ENCODE peak calls at places on chromosomes 13 and 19, in nine cellular contexts. L is DND-41; J is CD8-positive, alpha-beta T cell; P is Panc1; F is gastrocnemius medialis; E is left lung; W is pancreas; T is lower lobe of right lung; U is naive thymus-derived CD4-positive, alpha-beta T cell. Z is an unnamed sample. For H3K36me3, the result is how much of the 10 kb centered on the place peaks cover.

GRCh38 chr13:97904059-97904458 is 49.4 kb upstream of the IPO5 start:
- ATAC-seq in L (no peak), J (no peak), P (no peak), F (no peak), E (no peak), W (no peak), T (no peak), U (no peak), Z (no peak)

GRCh38 chr19:47021536-47022139 is 2.0 kb downstream of the NPAS1 start:
- ATAC-seq in L (no peak), J (no peak), P (peak), F (no peak), E (peak), W (peak), T (no peak), U (no peak), Z (no peak)

GRCh38 chr13:111201304-111201940 is 86.3 kb downstream of the ARHGEF7 start:
- ATAC-seq in L (peak), J (no peak), P (no peak), F (no peak), E (no peak), W (no peak), T (no peak), U (peak), Z (no peak)

GRCh38 chr13:43758834-43759233 is 27.9 kb downstream of the ENOX1 start:
- ATAC-seq in L (no peak), J (no peak), P (no peak), F (no peak), E (no peak), W (no peak), T (no peak), U (no peak), Z (no peak)

GRCh38 chr13:40148742-40149141 is 493.3 kb downstream of the COG6 start:
- ATAC-seq in L (no peak), J (no peak), P (no peak), F (no peak), E (no peak), W (no peak), T (no peak), U (no peak), Z (no peak)

GRCh38 chr19:30719189-30719990 is 347.2 kb downstream of the ZNF536 start:
- ATAC-seq in L (no peak), J (no peak), P (peak), F (peak), E (peak), W (peak), T (peak), U (no peak), Z (peak)

GRCh38 chr19:7215176-7215575 is 79.0 kb downstream of the INSR start:
- ATAC-seq in L (no peak), J (no peak), P (no peak), F (peak), E (no peak), W (no peak), T (no peak), U (no peak), Z (no peak)

GRCh38 chr19:13505164-13505695 is 1.0 kb downstream of the CACNA1A start:
- ATAC-seq in L (no peak), J (no peak), P (no peak), F (no peak), E (no peak), W (no peak), T (no peak), U (no peak), Z (no peak)

GRCh38 chr19:54013866-54014265 is 22.4 kb downstream of the CACNG6 start:
- ATAC-seq in L (no peak), J (no peak), P (peak), F (no peak), E (no peak), W (no peak), T (no peak), U (no peak), Z (no peak)

GRCh38 chr13:113014752-113015745 is 46.0 kb downstream of the MCF2L start:
- ATAC-seq in L (no peak), J (no peak), P (no peak), F (no peak), E (no peak), W (no peak), T (no peak), U (no peak), Z (no peak)

GRCh38 chr13:20045946-20046548 is 87.5 kb downstream of the ZMYM2 start:
- ATAC-seq in L (no peak), J (no peak), P (no peak), F (no peak), E (no peak), W (no peak), T (no peak), U (no peak), Z (no peak)

GRCh38 chr13:76289558-76289957 is 596.6 kb downstream of the KCTD12 start:
- ATAC-seq in L (no peak), J (no peak), P (no peak), F (no peak), E (no peak), W (no peak), T (no peak), U (no peak), Z (no peak)

GRCh38 chr13:29883941-29884518 is 33.6 kb upstream of the UBL3 start:
- ATAC-seq in L (no peak), J (no peak), P (no peak), F (no peak), E (no peak), W (no peak), T (no peak), U (no peak), Z (no peak)

GRCh38 chr13:114131581-114132418 is 623 bp downstream of the RASA3 start:
- ATAC-seq in L (peak), J (peak), P (peak), F (peak), E (peak), W (peak), T (peak), U (no peak), Z (peak)

GRCh38 chr13:101474419-101474957 is 22.0 kb downstream of the ITGBL1 start:
- ATAC-seq in L (no peak), J (no peak), P (peak), F (no peak), E (peak), W (no peak), T (peak), U (no peak), Z (no peak)

GRCh38 chr13:33728271-33729037 is 89.5 kb upstream of the RFC3 start:
- ATAC-seq in L (no peak), J (no peak), P (no peak), F (no peak), E (peak), W (peak), T (no peak), U (no peak), Z (peak)

GRCh38 chr19:48509467-48510194 is 2.0 kb downstream of the LMTK3 start:
- ATAC-seq in L (no peak), J (no peak), P (no peak), F (no peak), E (no peak), W (no peak), T (no peak), U (no peak), Z (no peak)

GRCh38 chr19:8489591-8490394 is 12.6 kb downstream of the PRAM1 start:
- ATAC-seq in L (no peak), J (no peak), P (peak), F (no peak), E (peak), W (peak), T (peak), U (no peak), Z (no peak)

GRCh38 chr13:25345555-25345954 is 26.2 kb upstream of the ATP8A2 start:
- ATAC-seq in L (no peak), J (no peak), P (no peak), F (no peak), E (no peak), W (no peak), T (no peak), U (no peak), Z (no peak)

GRCh38 chr19:45781282-45782161 is 768 bp downstream of the DMPK start:
- ATAC-seq in L (peak), J (no peak), P (peak), F (peak), E (peak), W (peak), T (no peak), U (no peak), Z (no peak)

GRCh38 chr13:21043898-21044297 is 17.5 kb downstream of the LATS2 start:
- ATAC-seq in L (no peak), J (no peak), P (no peak), F (peak), E (peak), W (peak), T (no peak), U (no peak), Z (peak)

GRCh38 chr13:43031881-43032280 is 8.5 kb downstream of the DNAJC15 start:
- ATAC-seq in L (no peak), J (no peak), P (no peak), F (no peak), E (no peak), W (no peak), T (peak), U (no peak), Z (no peak)

GRCh38 chr13:43431279-43431678 is 355.5 kb downstream of the ENOX1 start:
- ATAC-seq in L (no peak), J (no peak), P (no peak), F (peak), E (no peak), W (peak), T (no peak), U (no peak), Z (no peak)

GRCh38 chr13:32254916-32255743 is 60.0 kb downstream of the ZAR1L start:
- ATAC-seq in L (no peak), J (no peak), P (no peak), F (no peak), E (peak), W (no peak), T (peak), U (no peak), Z (no peak)

GRCh38 chr13:45838171-45838745 is 13.3 kb downstream of the SIAH3 start:
- ATAC-seq in L (no peak), J (no peak), P (no peak), F (no peak), E (no peak), W (no peak), T (peak), U (no peak), Z (no peak)

GRCh38 chr19:13012690-13013608 is 17.7 kb downstream of the NFIX start:
- ATAC-seq in L (no peak), J (peak), P (peak), F (peak), E (peak), W (peak), T (no peak), U (peak), Z (peak)

GRCh38 chr13:23715762-23716235 is 145.6 kb downstream of the TNFRSF19 start:
- ATAC-seq in L (peak), J (no peak), P (no peak), F (no peak), E (peak), W (peak), T (peak), U (no peak), Z (no peak)

GRCh38 chr13:33849211-33849610 is 31.3 kb downstream of the RFC3 start:
- ATAC-seq in L (no peak), J (no peak), P (no peak), F (no peak), E (no peak), W (no peak), T (no peak), U (no peak), Z (no peak)

GRCh38 chr13:49240017-49240416 is 7.7 kb upstream of the CDADC1 start:
- ATAC-seq in L (peak), J (peak), P (peak), F (peak), E (peak), W (peak), T (peak), U (peak), Z (no peak)

GRCh38 chr19:54339646-54340358 is 840 bp upstream of the LILRA4 start:
- ATAC-seq in L (no peak), J (no peak), P (no peak), F (no peak), E (peak), W (no peak), T (peak), U (peak), Z (no peak)

GRCh38 chr13:77810430-77810829 is 108.2 kb downstream of the EDNRB start:
- ATAC-seq in L (peak), J (no peak), P (no peak), F (no peak), E (peak), W (peak), T (peak), U (peak), Z (no peak)

GRCh38 chr19:30144242-30144758 is 202.3 kb downstream of the URI1 start:
- ATAC-seq in L (no peak), J (no peak), P (no peak), F (no peak), E (no peak), W (no peak), T (no peak), U (no peak), Z (no peak)

GRCh38 chr13:60327551-60327950 is 69.5 kb upstream of the TDRD3 start:
- ATAC-seq in L (no peak), J (no peak), P (no peak), F (no peak), E (peak), W (peak), T (no peak), U (no peak), Z (no peak)

GRCh38 chr19:743168-743687 is 7.7 kb upstream of the MISP start:
- ATAC-seq in L (no peak), J (no peak), P (no peak), F (no peak), E (peak), W (peak), T (peak), U (no peak), Z (no peak)

GRCh38 chr13:85737952-85738351 is 61.3 kb downstream of the SLITRK6 start:
- ATAC-seq in L (no peak), J (no peak), P (no peak), F (no peak), E (no peak), W (no peak), T (no peak), U (no peak), Z (no peak)

GRCh38 chr13:30148171-30148754 is 159.1 kb downstream of the KATNAL1 start:
- ATAC-seq in L (peak), J (peak), P (no peak), F (no peak), E (peak), W (no peak), T (peak), U (peak), Z (no peak)

GRCh38 chr19:34370983-34371382 is 6.0 kb downstream of the GPI start:
- ATAC-seq in L (no peak), J (no peak), P (peak), F (peak), E (no peak), W (peak), T (no peak), U (no peak), Z (no peak)

GRCh38 chr19:34368338-34368737 is 3.3 kb downstream of the GPI start:
- ATAC-seq in L (no peak), J (no peak), P (no peak), F (no peak), E (no peak), W (no peak), T (no peak), U (no peak), Z (no peak)

GRCh38 chr19:34366670-34367423 is 1.9 kb downstream of the GPI start:
- ATAC-seq in L (no peak), J (no peak), P (no peak), F (no peak), E (peak), W (no peak), T (no peak), U (peak), Z (no peak)

GRCh38 chr19:34367424-34367957 is 2.5 kb downstream of the GPI start:
- ATAC-seq in L (no peak), J (no peak), P (no peak), F (peak), E (no peak), W (no peak), T (no peak), U (no peak), Z (no peak)

GRCh38 chr19:34370117-34370516 is 5.1 kb downstream of the GPI start:
- ATAC-seq in L (no peak), J (no peak), P (no peak), F (no peak), E (no peak), W (no peak), T (no peak), U (no peak), Z (no peak)
- H3K36me3 ChIP-seq in L (half or more), J (under half), P (under half), F (under half), E (half or more), W (under half), T (half or more), U (under half), Z (half or more)

GRCh38 chr19:35436477-35437141 is 11.4 kb upstream of the FFAR2 start:
- ATAC-seq in L (no peak), J (peak), P (peak), F (no peak), E (peak), W (peak), T (peak), U (peak), Z (peak)

GRCh38 chr19:35438527-35438926 is 9.5 kb upstream of the FFAR2 start:
- ATAC-seq in L (no peak), J (no peak), P (no peak), F (no peak), E (no peak), W (peak), T (no peak), U (no peak), Z (no peak)

GRCh38 chr19:35439921-35440320 is 8.1 kb upstream of the FFAR2 start:
- ATAC-seq in L (no peak), J (no peak), P (no peak), F (no peak), E (no peak), W (no peak), T (no peak), U (no peak), Z (no peak)

GRCh38 chr19:35433448-35433847 is 14.6 kb upstream of the FFAR2 start:
- ATAC-seq in L (no peak), J (no peak), P (no peak), F (no peak), E (no peak), W (no peak), T (no peak), U (no peak), Z (no peak)

DNA sequence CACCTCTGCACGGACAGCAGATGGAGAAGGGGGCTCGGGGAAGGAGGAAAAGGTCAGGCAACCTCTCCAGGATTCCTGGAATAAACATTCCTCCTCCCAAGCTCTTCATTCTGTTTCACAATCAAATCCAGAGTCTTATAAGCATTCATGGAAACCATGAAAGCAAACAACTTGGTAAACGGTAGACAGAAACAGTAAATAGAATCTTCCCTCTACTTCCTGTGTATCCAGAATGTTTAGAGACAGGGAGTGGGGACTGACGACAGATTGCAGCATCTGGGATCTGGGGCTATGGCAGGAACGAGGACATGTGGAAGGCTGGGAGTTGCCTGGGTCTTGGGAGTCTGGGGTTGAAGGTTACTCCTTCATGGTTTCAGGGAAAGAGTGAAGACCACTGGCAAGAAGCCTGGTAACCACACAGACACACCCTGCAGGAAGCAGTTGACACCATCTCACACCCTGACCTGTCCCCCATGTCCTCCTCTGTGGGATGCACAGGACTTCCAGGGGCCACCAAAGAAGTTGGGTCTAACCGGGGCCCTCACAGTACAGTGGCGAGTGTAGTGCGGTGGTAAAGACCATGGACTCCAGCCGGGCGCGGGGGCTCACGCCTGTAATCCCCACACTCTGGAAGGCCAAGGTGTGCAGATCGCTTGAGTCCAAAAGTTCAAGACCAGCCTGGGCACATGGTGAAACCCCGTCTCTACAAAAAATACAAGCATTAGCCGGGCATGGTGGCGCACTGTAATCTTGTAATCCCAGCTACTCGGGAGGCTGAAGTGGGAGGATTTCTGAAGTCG is 10.7 kb upstream of the FFAR2 start:
- ATAC-seq in L (no peak), J (no peak), P (no peak), F (no peak), E (peak), W (no peak), T (no peak), U (no peak), Z (no peak)
- H3K27ac ChIP-seq in L (no peak), J (no peak), P (no peak), F (no peak), E (peak), W (peak), T (peak), U (no peak), Z (peak)

DNA sequence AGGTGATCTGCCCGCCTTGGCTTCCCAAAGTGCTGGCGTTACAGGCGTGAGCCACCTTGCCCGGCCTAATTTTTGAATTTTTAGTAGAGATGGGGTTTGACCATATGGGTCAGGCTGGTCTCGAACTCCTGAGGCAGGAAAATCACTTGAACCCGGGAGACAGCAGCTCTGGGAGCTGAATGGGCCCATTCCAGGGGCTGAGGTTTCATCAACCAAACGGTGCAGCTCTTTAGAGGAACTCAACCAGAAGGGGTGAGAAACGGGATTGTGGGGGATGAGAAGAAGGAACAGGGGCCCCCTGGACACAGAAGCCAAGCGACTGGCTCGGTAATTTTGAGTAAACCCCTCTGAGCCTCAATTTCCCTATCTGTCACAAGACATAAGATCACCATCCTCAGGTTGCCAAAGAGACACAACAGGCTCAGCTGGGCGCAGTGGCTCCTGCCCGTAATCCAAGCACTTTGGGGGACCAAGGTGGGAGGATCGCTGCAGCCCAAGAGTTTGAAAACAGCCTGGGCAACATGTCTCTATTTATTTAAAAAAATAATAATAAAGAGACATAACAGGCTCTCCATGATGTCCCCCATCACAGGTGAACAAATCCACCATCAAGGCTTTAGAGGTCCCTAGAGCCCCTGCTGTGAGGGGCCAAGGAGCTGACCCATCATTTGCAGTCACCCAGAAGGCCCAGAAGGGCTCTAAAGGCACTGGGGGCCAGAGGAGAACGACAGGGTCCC is 518 bp downstream of the IQCN start:
- ATAC-seq in L (no peak), J (no peak), P (no peak), F (no peak), E (no peak), W (no peak), T (no peak), U (no peak), Z (no peak)
- H3K36me3 ChIP-seq in L (under half), J (under half), P (under half), F (under half), E (under half), W (under half), T (under half), U (under half), Z (under half)

GRCh38 chr19:5903502-5904301 is at the start of gene NDUFA11:
- ATAC-seq in L (peak), J (peak), P (peak), F (peak), E (peak), W (peak), T (peak), U (peak), Z (peak)
- H3K27ac ChIP-seq in L (peak), J (peak), P (peak), F (peak), E (peak), W (peak), T (peak), U (peak), Z (peak)

Z was measured in gastroesophageal sphincter.